ENCODE peak calls at places on chromosomes 3 and 15, in nine cellular contexts. C, F, L, A, I, X, M, Y and U are unnamed samples.

GRCh38 chr15:68633181-68634121 is 54.7 kb downstream of the CORO2B start:
- DNase-seq in I (no peak), L (peak), F (no peak), X (no peak), A (no peak), C (no peak), Y (no peak), M (no peak), U (no peak)

GRCh38 chr3:160027541-160028195 is 39.0 kb downstream of the IL12A start:
- DNase-seq in L (no peak), C (peak), X (peak), M (no peak), F (no peak), A (no peak), I (no peak), Y (no peak), U (no peak)

GRCh38 chr3:134312873-134313838 is 61.1 kb downstream of the AMOTL2 start:
- DNase-seq in M (no peak), X (peak), I (no peak), A (peak), F (no peak), L (peak), Y (peak), C (peak), U (no peak)

GRCh38 chr3:23968467-23969184 is 23.5 kb downstream of the NR1D2 start:
- DNase-seq in C (no peak), A (no peak), M (peak), I (no peak), Y (no peak), F (no peak), X (peak), L (no peak), U (no peak)

GRCh38 chr3:58052373-58053273 is 44.4 kb downstream of the FLNB start:
- DNase-seq in Y (no peak), L (peak), C (peak), M (no peak), A (no peak), F (no peak), X (peak), I (peak), U (no peak)

GRCh38 chr3:194158942-194159439 is 23.0 kb downstream of the HES1 start:
- DNase-seq in L (no peak), I (no peak), M (no peak), X (no peak), A (no peak), F (no peak), Y (no peak), C (no peak), U (no peak)

GRCh38 chr3:103218793-103219192 is 784.0 kb downstream of the ZPLD1 start:
- DNase-seq in L (no peak), F (no peak), Y (no peak), X (peak), I (no peak), M (no peak), A (no peak), C (no peak), U (no peak)

GRCh38 chr3:39981547-39982184 is 172.3 kb downstream of the MYRIP start:
- DNase-seq in I (no peak), M (no peak), L (no peak), F (no peak), Y (no peak), A (no peak), X (no peak), C (no peak), U (no peak)

GRCh38 chr3:17686613-17687012 is 55.8 kb downstream of the TBC1D5 start:
- DNase-seq in L (no peak), I (no peak), F (no peak), A (peak), Y (peak), C (peak), X (no peak), M (no peak), U (no peak)

GRCh38 chr3:181292984-181293383 is 303.4 kb upstream of the DNAJC19 start:
- DNase-seq in I (no peak), A (no peak), Y (no peak), F (no peak), M (no peak), X (peak), C (no peak), L (no peak), U (no peak)

GRCh38 chr15:48963524-48964113 is at the start of gene SHC4:
- DNase-seq in M (peak), A (peak), Y (peak), C (peak), L (peak), F (no peak), X (peak), I (peak), U (no peak)

GRCh38 chr15:77654975-77655374 is 22.3 kb upstream of the LINGO1 start:
- DNase-seq in M (no peak), Y (peak), F (no peak), I (no peak), X (no peak), C (peak), A (peak), L (no peak), U (no peak)

GRCh38 chr3:45544024-45544718 is 50.4 kb upstream of the LIMD1 start:
- DNase-seq in A (no peak), C (no peak), X (no peak), I (no peak), Y (no peak), M (no peak), F (no peak), L (no peak), U (no peak)

GRCh38 chr3:6354653-6355052 is 506.3 kb upstream of the GRM7 start:
- DNase-seq in I (no peak), Y (no peak), L (no peak), C (no peak), F (no peak), A (no peak), M (no peak), X (no peak), U (no peak)

GRCh38 chr3:115848641-115849040 is 225.3 kb downstream of the GAP43 start:
- DNase-seq in L (no peak), I (no peak), C (no peak), Y (no peak), X (no peak), M (no peak), A (no peak), F (no peak), U (no peak)

GRCh38 chr3:134373278-134373941 is 837 bp downstream of the AMOTL2 start:
- DNase-seq in I (peak), L (peak), Y (peak), M (peak), C (no peak), F (no peak), A (peak), X (peak), U (no peak)

GRCh38 chr3:377158-377561 is 180.6 kb downstream of the CHL1 start:
- DNase-seq in Y (peak), C (peak), A (no peak), L (no peak), M (peak), F (no peak), X (peak), I (no peak), U (no peak)

GRCh38 chr15:50107591-50108408 is 11.2 kb downstream of the ATP8B4 start:
- DNase-seq in I (no peak), F (no peak), L (peak), X (no peak), C (peak), Y (no peak), M (no peak), A (no peak), U (no peak)

GRCh38 chr3:25557641-25558040 is 107.1 kb downstream of the TOP2B start:
- DNase-seq in Y (no peak), M (no peak), I (no peak), A (no peak), C (no peak), F (no peak), L (no peak), X (peak), U (no peak)

GRCh38 chr15:23648920-23649515 is 1.4 kb upstream of the MAGEL2 start:
- DNase-seq in M (peak), A (peak), Y (peak), X (no peak), F (no peak), L (peak), I (no peak), C (no peak), U (no peak)

GRCh38 chr15:75532413-75533250 is 46.5 kb downstream of the PTPN9 start:
- DNase-seq in F (no peak), X (peak), I (no peak), Y (peak), C (no peak), A (peak), L (peak), M (no peak), U (no peak)

GRCh38 chr3:51873876-51874275 is 1.5 kb downstream of the IQCF5 start:
- DNase-seq in A (no peak), F (no peak), L (no peak), M (no peak), X (no peak), C (no peak), I (no peak), Y (no peak), U (no peak)

GRCh38 chr3:194250104-194251002 is 100.8 kb downstream of the CPN2 start:
- DNase-seq in L (peak), X (peak), F (no peak), M (peak), A (no peak), Y (no peak), I (no peak), C (no peak), U (no peak)